ENCODE peak calls at places on chromosomes 5 and 9, in eight cellular contexts. Y is IMR-90, R is psoas muscle, E is sigmoid colon, C is HL-60, B is ovary, A is left ventricle myocardium inferior, H is Peyer's patch. W is an unnamed sample. For H3K27me3, the result is how much of the 10 kb centered on the place peaks cover.

GRCh38 chr5:56409331-56410190 is 176.4 kb upstream of the ANKRD55 start:
- DNase-seq in B (no peak), E (no peak), A (no peak), H (no peak), C (no peak), Y (peak), R (no peak), W (no peak)

GRCh38 chr9:33737811-33738606 is 57.4 kb upstream of the PRSS3 start:
- DNase-seq in C (peak), A (peak), E (no peak), H (no peak), R (no peak), B (no peak), Y (peak), W (peak)

GRCh38 chr5:10337107-10337506 is 16.4 kb upstream of the MARCHF6 start:
- DNase-seq in R (no peak), C (no peak), A (no peak), H (no peak), B (no peak), E (no peak), Y (no peak), W (no peak)

GRCh38 chr9:125372441-125373226 is 111.0 kb downstream of the GAPVD1 start:
- DNase-seq in B (no peak), C (no peak), R (no peak), A (no peak), E (no peak), H (no peak), Y (no peak), W (no peak)

GRCh38 chr5:74372502-74373445 is 267.8 kb downstream of the ENC1 start:
- DNase-seq in Y (peak), H (no peak), A (no peak), B (no peak), E (no peak), C (no peak), R (no peak), W (no peak)

GRCh38 chr9:88953401-88954029 is 37.8 kb upstream of the S1PR3 start:
- DNase-seq in E (no peak), A (no peak), C (no peak), H (no peak), R (no peak), B (no peak), Y (peak), W (no peak)

GRCh38 chr9:86175743-86176456 is 76.5 kb upstream of the GOLM1 start:
- DNase-seq in C (no peak), H (no peak), B (no peak), Y (no peak), R (no peak), A (no peak), E (no peak), W (no peak)

GRCh38 chr5:142087920-142088679 is 20.5 kb upstream of the NDFIP1 start:
- DNase-seq in C (no peak), A (no peak), H (no peak), B (no peak), R (no peak), Y (no peak), E (no peak), W (peak)

GRCh38 chr5:91438871-91439270 is 55.8 kb upstream of the ARRDC3 start:
- DNase-seq in R (no peak), B (no peak), E (no peak), H (no peak), C (no peak), Y (no peak), A (no peak), W (peak)

GRCh38 chr9:112705773-112706427 is 12.0 kb downstream of the INIP start:
- DNase-seq in H (no peak), B (peak), Y (peak), R (no peak), A (no peak), E (no peak), C (no peak), W (peak)

GRCh38 chr5:52948418-52949076 is 40.6 kb upstream of the ITGA2 start:
- DNase-seq in H (no peak), R (no peak), B (peak), A (peak), C (peak), Y (peak), E (peak), W (peak)

GRCh38 chr5:38613992-38614836 is 57.8 kb upstream of the LIFR start:
- DNase-seq in A (no peak), H (no peak), E (no peak), B (no peak), C (no peak), Y (no peak), R (no peak), W (peak)

GRCh38 chr9:86126998-86127972 is 27.9 kb upstream of the GOLM1 start:
- DNase-seq in C (no peak), Y (peak), A (peak), H (peak), B (peak), R (peak), E (no peak), W (peak)

GRCh38 chr5:15009420-15009819 is 137.8 kb upstream of the ANKH start:
- DNase-seq in H (no peak), A (no peak), C (no peak), Y (peak), B (no peak), R (no peak), E (no peak), W (no peak)

GRCh38 chr9:19517202-19517942 is 108.6 kb downstream of the ACER2 start:
- DNase-seq in Y (no peak), B (no peak), H (no peak), E (no peak), R (no peak), C (no peak), A (no peak), W (peak)

GRCh38 chr5:177131019-177131320 is 2.6 kb upstream of the NSD1 start:
- DNase-seq in R (no peak), A (no peak), Y (no peak), C (no peak), E (no peak), H (peak), B (no peak), W (peak)

GRCh38 chr9:123036886-123037540 is 3.5 kb downstream of the GPR21 start:
- DNase-seq in E (no peak), A (no peak), R (no peak), H (no peak), Y (peak), B (no peak), C (no peak), W (no peak)

GRCh38 chr9:842918-843468 is 1.5 kb downstream of the DMRT1 start:
- DNase-seq in H (no peak), Y (no peak), E (no peak), B (no peak), R (no peak), C (no peak), A (no peak), W (peak)

GRCh38 chr9:120394058-120394669 is 185.8 kb downstream of the CDK5RAP2 start:
- DNase-seq in A (no peak), R (no peak), H (no peak), B (no peak), Y (peak), E (peak), C (peak), W (no peak)

GRCh38 chr9:2015581-2016410 is 649 bp downstream of the SMARCA2 start:
- DNase-seq in E (peak), H (peak), R (peak), B (peak), A (peak), C (peak), Y (peak), W (peak)

GRCh38 chr9:34993502-34994428 is 4.2 kb downstream of the DNAJB5 start:
- DNase-seq in Y (peak), A (peak), H (no peak), E (peak), B (peak), C (no peak), R (peak), W (peak)

GRCh38 chr9:22050924-22051323 is 41.8 kb upstream of the CDKN2B start:
- DNase-seq in C (peak), Y (no peak), R (no peak), A (no peak), E (no peak), B (no peak), H (no peak), W (no peak)

GRCh38 chr5:152269533-152269932 is 135.5 kb downstream of the NMUR2 start:
- DNase-seq in C (no peak), B (no peak), A (no peak), H (no peak), R (no peak), E (no peak), Y (no peak), W (no peak)

DNA sequence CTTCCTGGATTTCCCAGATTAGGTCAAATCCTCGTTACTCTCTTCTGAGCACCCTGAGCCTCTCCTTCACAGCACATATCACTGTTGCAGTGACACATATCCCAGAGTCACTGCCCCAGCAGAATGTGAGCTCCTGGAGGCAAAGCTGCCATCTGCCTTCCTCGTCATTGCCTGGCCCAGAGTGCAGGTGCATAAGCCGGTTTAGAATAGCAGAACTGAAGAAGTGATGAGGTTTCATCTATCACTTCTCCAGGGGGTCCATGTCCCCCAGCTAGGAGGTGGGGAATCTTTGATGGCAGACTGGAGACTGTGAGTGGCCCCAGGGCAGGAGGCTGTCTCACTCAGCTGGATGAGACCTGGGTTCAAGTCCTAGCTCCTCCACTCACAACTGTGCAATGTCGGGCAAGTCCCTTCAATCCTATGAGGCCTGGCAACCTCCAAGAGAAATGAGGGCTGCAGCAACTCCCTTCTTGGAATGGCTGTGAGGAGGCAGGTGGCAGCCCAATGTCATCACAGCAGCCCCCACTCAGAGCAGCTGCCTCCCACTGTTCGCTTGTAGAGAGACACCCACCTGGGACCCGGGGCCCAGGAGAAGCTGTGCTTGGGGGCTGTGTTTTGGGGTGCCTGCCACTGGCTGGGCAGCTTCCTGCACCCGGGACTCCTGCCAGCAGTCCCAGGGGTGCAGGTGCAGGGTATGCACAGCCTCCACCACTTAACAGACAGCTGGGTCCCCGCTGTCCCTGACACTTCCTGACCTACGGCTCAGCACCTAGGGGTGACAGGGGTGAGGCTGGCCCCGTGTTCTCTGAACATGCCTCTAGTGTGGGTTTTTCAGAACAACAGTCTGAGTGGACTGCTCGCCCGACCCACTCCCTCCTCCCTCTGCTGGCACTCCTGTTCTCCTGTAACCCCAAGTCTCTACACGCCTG is 26.1 kb downstream of the NIPAL4 start:
- DNase-seq in H (no peak), Y (no peak), R (no peak), B (no peak), E (peak), A (no peak), C (no peak), W (no peak)
- H3K27ac ChIP-seq in H (peak), Y (no peak), R (no peak), B (no peak), E (peak), A (peak), C (no peak), W (no peak)

DNA sequence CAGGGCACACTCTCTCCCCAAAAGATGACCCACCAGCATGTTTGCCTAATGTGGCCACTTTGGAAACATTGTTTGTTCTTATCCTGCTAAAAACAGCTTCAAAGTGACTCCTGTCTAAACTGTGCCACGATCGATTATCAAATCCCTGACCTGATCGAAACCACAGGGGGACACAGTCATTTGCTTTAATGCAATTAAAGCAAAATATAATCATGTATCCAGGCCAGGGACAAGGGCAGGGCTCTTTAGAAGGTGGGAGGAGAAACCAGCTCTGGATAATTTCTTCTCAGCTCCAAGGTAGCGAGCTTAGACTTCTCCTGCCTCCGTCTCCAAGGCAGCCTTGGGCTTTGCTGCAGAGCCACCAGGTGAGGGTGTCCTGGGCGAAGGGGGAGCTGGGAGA is 95.0 kb upstream of the HAND1 start:
- DNase-seq in Y (no peak), E (no peak), B (no peak), C (no peak), R (no peak), A (no peak), H (no peak), W (no peak)
- H3K27me3 ChIP-seq in Y (under half), E (under half), B (under half), C (under half), R (under half), A (half or more), H (under half), W (under half)

GRCh38 chr9:94919376-94920098 is 193.0 kb downstream of the AOPEP start:
- DNase-seq in H (no peak), A (no peak), E (peak), C (no peak), R (no peak), B (peak), Y (peak), W (peak)
- H3K27ac ChIP-seq in H (peak), A (peak), E (peak), C (no peak), R (peak), B (peak), Y (peak), W (no peak)

DNA sequence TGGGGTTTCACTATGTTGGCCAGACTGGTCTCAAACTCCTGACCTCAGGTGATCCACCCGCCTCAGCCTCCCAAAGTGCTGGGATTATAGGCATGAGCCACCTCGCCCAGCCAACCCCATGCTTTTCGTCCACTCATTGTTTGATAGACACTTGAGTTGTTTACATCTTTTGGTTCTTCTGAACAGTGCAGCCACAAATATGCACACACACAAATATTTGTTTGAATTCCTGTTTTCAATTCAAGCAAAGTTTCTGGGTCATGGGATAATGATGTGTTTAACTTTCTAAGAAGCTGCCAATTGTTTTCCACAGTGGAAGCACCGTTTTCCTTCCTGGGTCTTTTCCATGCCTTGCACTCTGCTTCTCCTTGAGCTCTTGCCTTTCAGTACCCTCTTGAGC is 6.8 kb upstream of the PAEP start:
- DNase-seq in A (no peak), H (no peak), E (no peak), R (no peak), Y (no peak), C (no peak), B (no peak), W (no peak)
- H3K27me3 ChIP-seq in A (under half), H (under half), E (under half), R (under half), Y (under half), C (under half), B (under half), W (under half)

GRCh38 chr5:95644351-95645042 is 2.1 kb upstream of the RFESD start:
- DNase-seq in H (no peak), R (no peak), E (peak), B (peak), A (no peak), C (peak), Y (peak), W (peak)
- H3K27ac ChIP-seq in H (peak), R (peak), E (peak), B (peak), A (peak), C (no peak), Y (no peak), W (no peak)

GRCh38 chr5:88884435-88884877 is 1.5 kb upstream of the MEF2C start:
- DNase-seq in C (no peak), R (no peak), H (no peak), Y (peak), E (no peak), A (no peak), B (no peak), W (no peak)

GRCh38 chr5:88886252-88886651 is 3.3 kb upstream of the MEF2C start:
- DNase-seq in B (no peak), H (no peak), Y (no peak), A (no peak), E (no peak), C (no peak), R (no peak), W (no peak)

GRCh38 chr5:88883059-88883565 is at the start of gene MEF2C:
- DNase-seq in H (peak), E (peak), C (no peak), Y (peak), A (peak), B (peak), R (peak), W (peak)

GRCh38 chr5:88883566-88884434 is 816 bp upstream of the MEF2C start:
- DNase-seq in E (peak), R (peak), C (no peak), Y (peak), B (peak), H (peak), A (peak), W (peak)

DNA sequence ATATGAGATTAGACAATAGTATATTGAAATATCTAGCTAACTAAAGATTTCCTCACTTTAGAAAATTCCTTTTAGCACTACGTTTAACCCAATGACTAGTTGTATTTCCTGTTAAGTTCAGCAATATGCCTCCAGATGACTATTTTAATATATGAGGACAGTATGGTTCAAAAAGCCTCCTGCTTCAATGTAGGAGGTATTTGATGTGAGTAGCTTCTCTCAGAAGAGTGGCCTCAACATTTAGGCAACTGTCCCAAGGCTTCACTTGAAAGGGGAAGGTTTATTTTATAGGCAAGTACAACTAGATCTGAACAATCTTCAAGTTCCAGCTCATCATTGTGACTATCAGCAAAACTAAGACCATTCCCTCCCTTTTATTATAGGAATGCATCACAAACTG is 2.1 kb upstream of the MEF2C start:
- DNase-seq in B (no peak), H (no peak), R (no peak), Y (no peak), E (no peak), C (no peak), A (no peak), W (no peak)
- H3K27me3 ChIP-seq in B (under half), H (under half), R (under half), Y (under half), E (under half), C (under half), A (under half), W (half or more)